ENCODE peak calls at places on chromosomes 2 and 18, in six cellular contexts. J is fibroblast of mammary gland, F is heart right ventricle, T is IMR-90, U is right lobe of liver, R is cardiac fibroblast. Q is an unnamed sample.

GRCh38 chr2:31859959-31860358 is 150.8 kb downstream of the MEMO1 start:
- DNase-seq in J (no peak), F (no peak), T (peak; percentile 46), U (no peak), R (no peak), Q (no peak)

GRCh38 chr2:143704432-143705106 is 575.4 kb downstream of the ARHGAP15 start:
- DNase-seq in J (no peak), F (no peak), T (no peak), U (no peak), R (no peak), Q (no peak)

GRCh38 chr2:73610111-73610510 is 32.1 kb downstream of the NAT8 start:
- DNase-seq in J (peak; percentile 75), F (no peak), T (no peak), U (no peak), R (no peak), Q (no peak)

GRCh38 chr18:68713131-68713530 is 1.8 kb downstream of the TMX3 start:
- DNase-seq in J (no peak), F (no peak), T (no peak), U (no peak), R (no peak), Q (no peak)

GRCh38 chr2:88540346-88540745 is 86.9 kb downstream of the EIF2AK3 start:
- DNase-seq in J (peak; percentile 74), F (no peak), T (peak; percentile 53), U (no peak), R (peak; percentile 48), Q (no peak)

GRCh38 chr18:64100136-64100922 is 48.6 kb downstream of the LINC00305 start:
- DNase-seq in J (no peak), F (no peak), T (no peak), U (no peak), R (no peak), Q (peak; percentile 4)

GRCh38 chr18:13473751-13474150 is 252.6 kb downstream of the FAM210A start:
- DNase-seq in J (no peak), F (no peak), T (no peak), U (no peak), R (no peak), Q (no peak)

GRCh38 chr2:32697156-32697555 is 69.3 kb downstream of the TTC27 start:
- DNase-seq in J (peak; percentile 88), F (no peak), T (peak; percentile 91), U (no peak), R (peak; percentile 82), Q (peak; percentile 86)

GRCh38 chr2:74982581-74982980 is 24.1 kb downstream of the POLE4 start:
- DNase-seq in J (peak; percentile 16), F (no peak), T (no peak), U (no peak), R (no peak), Q (no peak)

GRCh38 chr2:40127890-40128548 is 323.9 kb downstream of the SLC8A1 start:
- DNase-seq in J (peak; percentile 77), F (no peak), T (peak; percentile 97), U (no peak), R (peak; percentile 60), Q (peak; percentile 20)

GRCh38 chr2:218343591-218343990 is 13.1 kb upstream of the CATIP start:
- DNase-seq in J (peak; percentile 42), F (no peak), T (peak; percentile 67), U (no peak), R (peak; percentile 84), Q (no peak)

GRCh38 chr2:224412064-224412921 is 10.4 kb upstream of the FAM124B start:
- DNase-seq in J (peak; percentile 49), F (no peak), T (peak; percentile 25), U (peak; percentile 58), R (peak; percentile 35), Q (peak; percentile 27)

GRCh38 chr2:26503238-26503880 is 25.4 kb upstream of the OTOF start:
- DNase-seq in J (peak; percentile 66), F (peak; percentile 76), T (peak; percentile 11), U (peak; percentile 67), R (peak; percentile 45), Q (no peak)

GRCh38 chr2:233353769-233354499 is at the start of gene DGKD:
- DNase-seq in J (peak; percentile 14), F (peak; percentile 75), T (no peak), U (peak; percentile 72), R (peak; percentile 59), Q (no peak)

GRCh38 chr2:186460465-186460864 is 25.6 kb upstream of the ZC3H15 start:
- DNase-seq in J (peak; percentile 38), F (no peak), T (peak; percentile 32), U (no peak), R (peak; percentile 35), Q (no peak)

GRCh38 chr2:71102981-71103681 is 26.9 kb downstream of the MCEE start:
- DNase-seq in J (no peak), F (no peak), T (no peak), U (no peak), R (no peak), Q (no peak)

GRCh38 chr2:30886101-30886500 is 78.9 kb upstream of the CAPN13 start:
- DNase-seq in J (no peak), F (no peak), T (no peak), U (no peak), R (no peak), Q (no peak)

GRCh38 chr2:240452471-240453256 is 17.2 kb downstream of the GPC1 start:
- DNase-seq in J (peak; percentile 33), F (peak; percentile 81), T (peak; percentile 35), U (peak; percentile 72), R (peak; percentile 64), Q (no peak)

GRCh38 chr2:161423351-161424178 is 7.5 kb downstream of the TBR1 start:
- DNase-seq in J (no peak), F (peak; percentile 15), T (no peak), U (no peak), R (no peak), Q (no peak)

GRCh38 chr2:23618696-23619530 is 233.9 kb downstream of the KLHL29 start:
- DNase-seq in J (no peak), F (no peak), T (peak; percentile 16), U (peak; percentile 29), R (no peak), Q (no peak)

GRCh38 chr2:109069430-109070194 is 59.4 kb upstream of the SH3RF3 start:
- DNase-seq in J (no peak), F (no peak), T (no peak), U (no peak), R (no peak), Q (no peak)

GRCh38 chr2:160652236-160652635 is 158.6 kb upstream of the RBMS1 start:
- DNase-seq in J (peak; percentile 66), F (no peak), T (no peak), U (no peak), R (peak; percentile 52), Q (no peak)

GRCh38 chr18:23967321-23968089 is 47.0 kb upstream of the TTC39C start:
- DNase-seq in J (no peak), F (no peak), T (no peak), U (no peak), R (no peak), Q (no peak)

GRCh38 chr2:152505495-152505906 is 170.5 kb downstream of the FMNL2 start:
- DNase-seq in J (peak; percentile 89), F (peak; percentile 25), T (peak; percentile 41), U (no peak), R (peak; percentile 76), Q (no peak)

GRCh38 chr2:128638741-128639477 is 320.2 kb upstream of the HS6ST1 start:
- DNase-seq in J (no peak), F (no peak), T (no peak), U (peak; percentile 34), R (no peak), Q (peak; percentile 96)

DNA sequence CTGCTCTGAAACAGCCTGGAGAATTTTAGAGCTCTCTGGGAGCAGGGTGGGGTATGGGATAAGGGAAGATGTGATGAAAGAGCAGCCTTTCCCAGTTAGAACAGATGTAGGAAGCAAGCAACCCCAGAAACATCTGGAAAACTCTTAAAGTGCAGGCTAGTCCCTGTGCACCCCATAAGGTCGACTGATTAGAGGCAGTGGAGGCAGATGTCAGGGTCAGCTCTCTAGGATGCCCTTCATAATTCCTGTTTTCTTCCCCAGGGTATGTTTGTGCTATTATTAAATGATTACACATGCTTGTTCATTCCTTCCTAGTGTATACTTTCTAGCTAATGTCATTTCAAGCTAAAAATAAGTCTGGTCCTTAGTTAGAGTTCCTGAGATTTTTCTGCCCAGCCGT is 41.7 kb downstream of the PTPRM start:
- DNase-seq in J (peak; percentile 76), F (no peak), T (peak; percentile 54), U (no peak), R (peak; percentile 12), Q (no peak)
- H3K4me3 ChIP-seq in J (no peak overlapping the region), F (no peak overlapping the region), T (no peak overlapping the region), U (no peak overlapping the region), R (no peak overlapping the region), Q (no peak overlapping the region)

GRCh38 chr18:38368246-38368645 is 802.6 kb upstream of the CELF4 start:
- DNase-seq in J (no peak), F (no peak), T (no peak), U (no peak), R (no peak), Q (no peak)

GRCh38 chr18:38368886-38369285 is 803.3 kb upstream of the CELF4 start:
- DNase-seq in J (no peak), F (no peak), T (no peak), U (no peak), R (no peak), Q (no peak)

GRCh38 chr18:38369772-38370690 is 804.4 kb upstream of the CELF4 start:
- DNase-seq in J (no peak), F (no peak), T (no peak), U (no peak), R (no peak), Q (no peak)

GRCh38 chr18:38362286-38362792 is 796.7 kb upstream of the CELF4 start:
- DNase-seq in J (no peak), F (no peak), T (no peak), U (no peak), R (no peak), Q (no peak)

DNA sequence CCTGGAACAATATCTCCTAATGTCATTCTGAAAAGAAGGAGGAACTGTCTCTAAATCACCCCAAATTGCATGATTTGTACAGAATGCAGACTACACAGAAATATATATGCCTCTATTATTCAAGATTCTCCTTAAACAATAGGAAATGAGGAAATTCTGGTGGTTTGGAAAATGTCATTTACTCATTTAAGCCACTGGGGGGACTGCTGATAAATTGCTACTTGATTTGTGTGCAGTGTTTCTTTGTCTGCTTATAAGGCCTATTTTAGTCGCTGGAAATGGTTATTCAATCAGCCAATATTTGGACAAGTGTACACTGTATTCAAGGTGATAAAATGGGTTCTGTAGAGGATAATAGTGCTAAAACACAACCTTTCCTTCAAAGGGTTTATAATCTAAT is 801.9 kb upstream of the CELF4 start:
- DNase-seq in J (no peak), F (no peak), T (no peak), U (no peak), R (no peak), Q (no peak)
- TF ChIP-seq CTCF in J (no peak), F (peak; percentile 11), T (no peak), U (no peak), R (no peak), Q (peak; percentile 15)

GRCh38 chr18:80104364-80104779 is 4.7 kb upstream of the ADNP2 start:
- DNase-seq in J (no peak), F (no peak), T (no peak), U (no peak), R (no peak), Q (no peak)
- H3K4me3 ChIP-seq in J (no peak overlapping the region), F (no peak overlapping the region), T (no peak overlapping the region), U (no peak overlapping the region), R (no peak overlapping the region), Q (no peak overlapping the region)

DNA sequence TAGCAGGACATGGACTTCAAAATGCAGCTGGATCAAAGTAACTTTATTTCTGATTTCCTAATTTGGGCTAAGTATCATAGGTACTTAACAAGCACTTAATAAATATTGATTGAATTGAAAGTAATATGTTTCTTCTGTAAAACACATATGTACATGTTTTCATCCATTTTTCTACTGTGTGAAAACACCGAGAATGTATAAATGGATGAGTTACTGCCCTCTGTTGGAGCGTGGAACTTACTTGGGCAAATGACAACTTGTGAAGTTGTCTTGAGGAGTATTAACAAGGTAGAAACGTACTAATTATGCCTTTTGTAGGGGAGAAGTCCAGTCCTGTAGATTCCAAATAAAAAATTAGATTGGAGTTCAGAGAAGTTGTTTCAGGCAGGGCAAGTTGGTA is 87.2 kb downstream of the PHLPP1 start:
- DNase-seq in J (peak; percentile 36), F (no peak), T (no peak), U (no peak), R (peak; percentile 37), Q (no peak)
- TF ChIP-seq CTCF in J (peak; percentile 39), F (no peak), T (no peak), U (peak; percentile 11), R (peak; percentile 8), Q (peak; percentile 40)

Q was measured in astrocyte of the cerebellum.